ENCODE peak calls at places on chromosomes 16 and 17, in seven cellular contexts. C is fibroblast of lung, I is cardiac muscle cell, N is MM.1S, E is upper lobe of right lung, W is ascending aorta, Q is mammary epithelial cell. X is an unnamed sample. For H3K4me1, the result is how much of the 10 kb centered on the place peaks cover.

GRCh38 chr17:70906808-70907207 is 737.5 kb downstream of the KCNJ2 start:
- DNase-seq in W (no peak), E (no peak), C (peak), I (peak), N (peak), Q (no peak), X (no peak)

GRCh38 chr17:48927978-48928716 is 16.5 kb downstream of the SNF8 start:
- DNase-seq in C (no peak), Q (no peak), I (no peak), N (no peak), W (no peak), E (no peak), X (no peak)

GRCh38 chr16:50401355-50401754 is 32.6 kb upstream of the BRD7 start:
- DNase-seq in N (no peak), W (peak), C (no peak), I (no peak), Q (no peak), E (no peak), X (no peak)

GRCh38 chr16:50986453-50986852 is 164.6 kb downstream of the SALL1 start:
- DNase-seq in E (no peak), W (no peak), I (no peak), Q (no peak), C (no peak), N (no peak), X (no peak)

GRCh38 chr16:26051078-26051477 is 359.3 kb downstream of the HS3ST4 start:
- DNase-seq in I (no peak), N (no peak), E (no peak), Q (no peak), C (no peak), W (no peak), X (no peak)

GRCh38 chr17:4246674-4247073 is 17.1 kb downstream of the ANKFY1 start:
- DNase-seq in N (no peak), E (no peak), I (no peak), W (no peak), Q (no peak), C (no peak), X (no peak)

GRCh38 chr16:17397499-17397891 is 73.3 kb downstream of the XYLT1 start:
- DNase-seq in E (no peak), C (peak), Q (no peak), N (no peak), I (peak), W (no peak), X (no peak)

GRCh38 chr16:28905800-28906372 is 19.2 kb downstream of the RABEP2 start:
- DNase-seq in E (no peak), I (no peak), W (no peak), Q (no peak), C (no peak), N (no peak), X (no peak)

GRCh38 chr17:32330142-32330541 is 11.8 kb downstream of the C17orf75 start:
- DNase-seq in C (no peak), W (no peak), I (no peak), N (no peak), Q (no peak), E (no peak), X (no peak)

GRCh38 chr16:35798885-35799426 is 2339.5 kb downstream of the TP53TG3F start:
- DNase-seq in W (no peak), N (no peak), I (no peak), E (peak), C (no peak), Q (no peak), X (no peak)

GRCh38 chr17:40503154-40503553 is 1.7 kb upstream of the TNS4 start:
- DNase-seq in C (no peak), I (no peak), N (no peak), E (no peak), Q (no peak), W (no peak), X (no peak)

GRCh38 chr17:31318298-31319190 is 2.9 kb downstream of the EVI2A start:
- DNase-seq in N (peak), Q (peak), I (no peak), C (peak), E (no peak), W (peak), X (no peak)

GRCh38 chr17:3556239-3556904 is 1.2 kb downstream of the TRPV3 start:
- DNase-seq in W (no peak), E (no peak), Q (no peak), I (no peak), N (no peak), C (no peak), X (peak)

GRCh38 chr16:75532791-75533190 is 3.1 kb downstream of the CHST5 start:
- DNase-seq in I (no peak), Q (no peak), E (peak), C (no peak), W (no peak), N (no peak), X (no peak)

GRCh38 chr17:3532859-3533142 is 24.8 kb downstream of the TRPV3 start:
- DNase-seq in I (no peak), W (no peak), C (no peak), Q (no peak), N (no peak), E (peak), X (no peak)

GRCh38 chr17:42310281-42311156 is 22.2 kb downstream of the STAT5A start:
- DNase-seq in Q (no peak), N (no peak), W (no peak), C (no peak), E (no peak), I (no peak), X (no peak)

GRCh38 chr16:2457267-2457666 is 2.6 kb upstream of the TEDC2 start:
- DNase-seq in W (no peak), E (no peak), N (no peak), C (no peak), I (no peak), Q (no peak), X (no peak)

GRCh38 chr16:11032922-11033291 is 88.5 kb downstream of the CLEC16A start:
- DNase-seq in N (no peak), Q (no peak), W (peak), C (peak), E (no peak), I (peak), X (peak)

GRCh38 chr17:55198690-55199370 is 65.9 kb upstream of the HLF start:
- DNase-seq in N (no peak), C (no peak), W (no peak), E (no peak), Q (no peak), I (no peak), X (no peak)

GRCh38 chr17:40469805-40470675 is 26.8 kb downstream of the IGFBP4 start:
- DNase-seq in Q (no peak), W (no peak), C (no peak), E (no peak), I (no peak), N (no peak), X (no peak)

GRCh38 chr17:74429604-74430384 is 2.1 kb upstream of the GPRC5C start:
- DNase-seq in W (no peak), Q (peak), I (peak), N (no peak), E (peak), C (no peak), X (peak)

GRCh38 chr17:31754239-31754945 is 104.7 kb downstream of the COPRS start:
- DNase-seq in E (no peak), W (no peak), N (no peak), I (no peak), Q (peak), C (peak), X (no peak)

GRCh38 chr17:61635913-61636432 is 45.0 kb upstream of the NACA2 start:
- DNase-seq in Q (peak), N (peak), E (no peak), I (peak), C (peak), W (no peak), X (peak)

GRCh38 chr16:47162670-47163420 is 19.1 kb upstream of the NETO2 start:
- DNase-seq in W (no peak), C (no peak), N (no peak), Q (no peak), I (no peak), E (no peak), X (no peak)

GRCh38 chr17:82568997-82569393 is 49.5 kb downstream of the FOXK2 start:
- DNase-seq in C (no peak), Q (no peak), N (no peak), E (no peak), W (no peak), I (no peak), X (no peak)

GRCh38 chr16:59573528-59574271 is 839.6 kb upstream of the GOT2 start:
- DNase-seq in C (peak), Q (peak), I (no peak), E (no peak), N (no peak), W (no peak), X (no peak)

GRCh38 chr16:10562361-10562899 is 18.0 kb downstream of the EMP2 start:
- DNase-seq in W (no peak), N (no peak), C (no peak), E (no peak), Q (no peak), I (no peak), X (no peak)

GRCh38 chr16:4706871-4707270 is 13.5 kb downstream of the NUDT16L1 start:
- DNase-seq in W (no peak), E (no peak), Q (no peak), C (no peak), N (no peak), I (no peak), X (no peak)

GRCh38 chr17:70767102-70767701 is 597.9 kb downstream of the KCNJ2 start:
- DNase-seq in Q (peak), W (no peak), N (peak), C (peak), E (no peak), I (peak), X (no peak)

GRCh38 chr17:70172921-70173320 is 3.6 kb downstream of the KCNJ2 start:
- DNase-seq in N (no peak), E (no peak), I (no peak), W (no peak), Q (no peak), C (no peak), X (no peak)

GRCh38 chr17:74779948-74780400 is 3.8 kb upstream of the NAT9 start:
- DNase-seq in I (no peak), W (peak), N (no peak), C (no peak), Q (no peak), E (peak), X (peak)

GRCh38 chr17:48052956-48053757 is 5.0 kb downstream of the NFE2L1 start:
- DNase-seq in C (peak), Q (no peak), W (peak), E (peak), I (peak), N (no peak), X (peak)

GRCh38 chr17:17500999-17501605 is 4.9 kb upstream of the RASD1 start:
- DNase-seq in N (peak), I (no peak), W (no peak), Q (no peak), E (peak), C (no peak), X (peak)

GRCh38 chr16:80896778-80897177 is 92.4 kb upstream of the CDYL2 start:
- DNase-seq in C (no peak), N (no peak), Q (no peak), I (no peak), W (no peak), E (no peak), X (no peak)
- H3K4me1 ChIP-seq in C (under half), N (under half), Q (under half), I (under half), W (under half), E (under half), X (under half)

DNA sequence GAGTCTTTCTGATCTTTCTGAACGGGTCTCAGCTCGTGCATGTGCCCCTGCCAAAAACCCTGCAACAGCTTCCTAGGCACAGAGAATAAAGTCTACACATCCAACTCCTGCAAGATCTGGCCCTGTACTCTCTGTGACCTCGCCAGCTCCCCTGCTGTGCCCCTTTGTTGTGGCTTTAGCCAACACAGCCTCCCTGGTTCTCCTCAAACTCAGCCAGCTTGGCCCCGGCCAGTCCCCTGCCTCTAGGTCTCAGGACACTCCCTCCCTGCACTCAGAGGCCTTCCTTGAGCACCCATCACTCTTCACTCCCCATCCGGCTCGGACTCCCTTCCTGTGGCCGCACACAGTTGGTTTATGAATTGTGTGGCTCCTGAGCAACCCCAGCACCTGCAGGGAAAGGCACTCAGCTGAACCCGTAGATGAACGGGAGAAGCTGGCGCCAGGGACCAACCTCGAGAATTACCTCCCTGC is 1.4 kb downstream of the CEP131 start:
- DNase-seq in I (no peak), Q (no peak), W (no peak), E (no peak), C (no peak), N (no peak), X (no peak)
- H3K4me3 ChIP-seq in I (no peak), Q (peak), W (peak), E (peak), C (peak), N (peak), X (no peak)

GRCh38 chr17:50425682-50426471 is at the start of gene ACSF2:
- DNase-seq in N (peak), C (peak), E (peak), W (peak), Q (peak), I (peak), X (peak)
- H3K4me1 ChIP-seq in N (under half), C (under half), E (under half), W (under half), Q (half or more), I (under half), X (under half)

GRCh38 chr17:81037783-81038733 is 3.1 kb downstream of the BAIAP2 start:
- DNase-seq in C (no peak), Q (no peak), E (no peak), W (no peak), N (no peak), I (no peak), X (no peak)
- H3K4me3 ChIP-seq in C (no peak), Q (peak), E (peak), W (peak), N (no peak), I (no peak), X (no peak)

DNA sequence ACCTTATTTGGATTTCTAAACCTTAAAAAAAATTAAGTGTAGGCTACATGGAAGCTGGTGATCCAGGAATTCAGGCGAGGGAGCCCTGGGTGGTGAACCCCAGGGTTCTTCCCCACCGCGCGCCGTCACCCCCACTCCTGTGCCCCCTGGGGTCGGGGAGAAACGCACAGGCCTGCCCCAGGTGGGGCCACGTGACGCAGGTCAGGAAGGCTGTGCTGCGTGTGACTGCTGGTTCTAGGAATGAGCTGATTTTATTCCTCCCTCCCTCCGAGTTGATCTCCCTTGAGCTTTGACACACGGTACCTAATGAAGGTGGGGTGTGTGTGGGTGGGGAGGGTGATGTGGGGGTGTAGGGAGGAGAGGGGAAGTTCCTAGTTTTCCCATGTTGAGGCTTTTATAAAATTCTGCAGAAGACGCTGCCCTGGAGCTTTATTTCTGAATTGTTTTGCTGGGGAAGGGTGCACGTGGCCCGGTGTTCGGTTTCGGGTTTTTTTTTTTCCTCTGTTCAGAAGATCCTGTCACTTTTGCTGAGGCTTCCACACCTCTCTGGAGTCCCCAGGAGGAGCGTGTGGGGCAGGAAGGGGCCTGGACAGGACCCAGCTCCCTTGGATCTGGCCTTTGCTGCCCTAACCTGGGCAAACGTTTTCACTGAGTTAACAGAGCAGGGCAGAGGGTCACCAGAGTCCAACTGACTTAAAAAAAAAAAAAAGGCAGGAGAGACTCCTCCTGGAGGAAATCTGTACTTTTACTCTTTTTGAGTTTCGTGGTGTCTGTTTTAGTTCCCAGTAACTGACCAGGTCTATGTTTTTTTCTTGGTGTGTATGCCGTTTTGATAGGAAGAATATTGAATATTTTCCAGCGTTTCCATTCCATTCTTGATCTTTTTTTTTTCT is 55.8 kb upstream of the GSE1 start:
- DNase-seq in Q (peak), C (no peak), I (no peak), E (peak), N (peak), W (no peak), X (peak)
- H3K4me1 ChIP-seq in Q (under half), C (under half), I (under half), E (under half), N (under half), W (under half), X (under half)

DNA sequence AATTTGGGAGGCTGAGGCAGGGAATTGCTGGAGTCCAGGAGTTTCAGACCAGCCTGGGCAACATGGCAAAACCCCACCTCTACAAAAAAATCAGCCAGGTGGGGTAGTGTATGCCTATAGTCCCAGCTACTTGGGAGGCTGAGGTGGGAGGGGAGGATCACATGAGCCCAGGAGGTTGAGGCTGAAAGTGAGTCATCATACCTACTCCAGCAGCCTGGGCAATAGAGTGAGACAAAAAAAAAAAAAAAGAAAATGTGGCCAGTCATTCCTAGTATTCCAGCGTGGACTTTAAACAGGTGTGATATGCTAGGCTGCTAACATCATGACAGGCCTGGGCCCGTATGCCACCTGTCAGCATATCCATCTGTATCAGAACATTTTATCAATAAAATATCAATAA is 143.3 kb downstream of the AATF start:
- DNase-seq in C (no peak), I (no peak), W (no peak), E (no peak), N (no peak), Q (peak), X (peak)
- H3K4me3 ChIP-seq in C (no peak), I (no peak), W (no peak), E (no peak), N (no peak), Q (no peak), X (no peak)

GRCh38 chr17:57440522-57441269 is 184.4 kb downstream of the MSI2 start:
- DNase-seq in N (no peak), W (peak), I (peak), E (no peak), Q (peak), C (peak), X (peak)
- H3K4me1 ChIP-seq in N (under half), W (under half), I (half or more), E (under half), Q (half or more), C (under half), X (under half)